ENCODE peak calls at places on chromosomes 6 and 20, in six cellular contexts. G is IMR-90, F is neuronal stem cell, W is mesendoderm, B is H1, V is mesenchymal stem cell. T is an unnamed sample.

GRCh38 chr6:42368156-42368555 is 83.6 kb downstream of the TRERF1 start:
- DNase-seq in G (no peak), F (no peak), W (no peak), B (no peak), V (no peak), T (no peak)

GRCh38 chr20:47208534-47209174 is 147.8 kb downstream of the ZMYND8 start:
- DNase-seq in G (no peak), F (no peak), W (no peak), B (no peak), V (no peak), T (no peak)

GRCh38 chr6:129370268-129370916 is 339.6 kb downstream of the ARHGAP18 start:
- DNase-seq in G (peak), F (peak), W (peak), B (peak), V (peak), T (peak)

GRCh38 chr20:34604980-34605788 is 46.7 kb downstream of the MAP1LC3A start:
- DNase-seq in G (peak), F (no peak), W (no peak), B (no peak), V (no peak), T (no peak)

GRCh38 chr6:34145161-34146020 is 496 bp downstream of the GRM4 start:
- DNase-seq in G (peak), F (peak), W (peak), B (no peak), V (peak), T (no peak)

GRCh38 chr6:42251911-42252637 is 34.4 kb upstream of the MRPS10 start:
- DNase-seq in G (no peak), F (no peak), W (no peak), B (no peak), V (peak), T (no peak)

GRCh38 chr20:57398231-57398821 is 7.1 kb downstream of the RBM38 start:
- DNase-seq in G (no peak), F (no peak), W (no peak), B (no peak), V (no peak), T (no peak)

GRCh38 chr6:97626586-97627441 is 343.8 kb upstream of the MMS22L start:
- DNase-seq in G (peak), F (peak), W (no peak), B (no peak), V (peak), T (no peak)

GRCh38 chr6:159168536-159169192 is 536 bp upstream of the FNDC1 start:
- DNase-seq in G (peak), F (peak), W (peak), B (no peak), V (peak), T (peak)

GRCh38 chr6:20092071-20092566 is 120.2 kb downstream of the MBOAT1 start:
- DNase-seq in G (peak), F (peak), W (peak), B (no peak), V (peak), T (peak)

GRCh38 chr20:17023811-17024210 is 203.0 kb upstream of the PCSK2 start:
- DNase-seq in G (peak), F (peak), W (peak), B (peak), V (peak), T (no peak)

GRCh38 chr6:78397537-78397936 is 469.8 kb upstream of the IRAK1BP1 start:
- DNase-seq in G (no peak), F (no peak), W (no peak), B (no peak), V (no peak), T (peak)

GRCh38 chr6:104789770-104790190 is 69.9 kb downstream of the HACE1 start:
- DNase-seq in G (peak), F (no peak), W (peak), B (no peak), V (peak), T (no peak)

GRCh38 chr20:57801581-57801980 is 91.8 kb upstream of the PMEPA1 start:
- DNase-seq in G (no peak), F (no peak), W (no peak), B (no peak), V (no peak), T (no peak)

GRCh38 chr6:40582892-40583291 is 4.3 kb downstream of the LRFN2 start:
- DNase-seq in G (no peak), F (no peak), W (peak), B (no peak), V (no peak), T (no peak)

GRCh38 chr6:21556968-21557721 is 36.4 kb upstream of the SOX4 start:
- DNase-seq in G (no peak), F (no peak), W (no peak), B (no peak), V (no peak), T (no peak)

GRCh38 chr6:82878812-82879211 is 186.8 kb downstream of the UBE3D start:
- DNase-seq in G (peak), F (no peak), W (no peak), B (no peak), V (no peak), T (no peak)

DNA sequence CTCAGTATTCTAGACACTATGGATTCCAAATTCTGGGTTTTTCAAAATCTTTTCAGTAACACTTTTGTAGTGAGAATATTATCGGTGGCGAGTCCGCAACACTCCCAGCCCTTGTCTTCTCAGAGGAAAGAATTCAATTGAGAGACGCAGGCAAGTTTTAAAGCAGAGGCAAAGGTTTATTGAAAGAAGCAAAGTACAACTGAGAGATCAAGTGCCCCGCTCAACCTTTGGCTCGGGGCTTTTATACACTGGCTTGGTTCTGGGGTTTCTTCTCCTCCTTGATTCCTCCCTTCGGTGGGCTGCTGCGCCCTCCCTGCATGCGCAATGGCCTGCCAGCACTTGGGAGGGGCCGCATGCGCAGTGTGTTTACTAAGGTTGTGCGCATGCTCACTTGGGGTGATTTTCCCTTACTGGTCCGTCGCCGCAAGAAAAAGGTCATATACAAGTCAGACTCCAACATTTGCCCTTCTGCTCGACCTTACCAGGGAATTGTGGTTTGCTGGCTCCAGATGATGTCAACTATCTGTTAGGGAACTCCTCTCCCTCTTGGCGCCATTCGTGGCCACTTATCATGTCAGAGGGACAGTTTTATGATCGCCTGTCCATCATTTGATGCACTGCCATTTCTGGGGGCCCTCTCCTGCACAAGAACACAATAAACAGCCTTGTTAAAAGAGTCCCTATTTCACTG is 3.0 kb upstream of the LBP start:
- DNase-seq in G (peak), F (no peak), W (no peak), B (no peak), V (peak), T (no peak)
- H3K4me2 ChIP-seq in G (peak), F (no peak), W (no peak), B (no peak), V (no peak), T (no peak)

GRCh38 chr6:10300071-10300470 is 114.8 kb downstream of the TFAP2A start:
- DNase-seq in G (no peak), F (no peak), W (no peak), B (no peak), V (no peak), T (no peak)

GRCh38 chr6:10302566-10303235 is 112.2 kb downstream of the TFAP2A start:
- DNase-seq in G (no peak), F (no peak), W (no peak), B (no peak), V (no peak), T (no peak)

GRCh38 chr6:10297825-10298224 is 117.0 kb downstream of the TFAP2A start:
- DNase-seq in G (peak), F (no peak), W (no peak), B (no peak), V (peak), T (no peak)
- H2AK5ac ChIP-seq in G (no peak), F (no peak), W (no peak), B (no peak), V (no peak), T (no peak)

GRCh38 chr6:5260111-5260620 is 584 bp downstream of the LYRM4 start:
- DNase-seq in G (peak), F (no peak), W (peak), B (no peak), V (peak), T (peak)

GRCh38 chr6:5261545-5262109 is 314 bp downstream of the FARS2 start:
- DNase-seq in G (no peak), F (no peak), W (no peak), B (no peak), V (no peak), T (no peak)

GRCh38 chr6:5259428-5259827 is 1.3 kb downstream of the LYRM4 start:
- DNase-seq in G (no peak), F (no peak), W (no peak), B (no peak), V (no peak), T (peak)

GRCh38 chr6:5257400-5257799 is 3.4 kb downstream of the LYRM4 start:
- DNase-seq in G (no peak), F (no peak), W (no peak), B (no peak), V (no peak), T (no peak)

DNA sequence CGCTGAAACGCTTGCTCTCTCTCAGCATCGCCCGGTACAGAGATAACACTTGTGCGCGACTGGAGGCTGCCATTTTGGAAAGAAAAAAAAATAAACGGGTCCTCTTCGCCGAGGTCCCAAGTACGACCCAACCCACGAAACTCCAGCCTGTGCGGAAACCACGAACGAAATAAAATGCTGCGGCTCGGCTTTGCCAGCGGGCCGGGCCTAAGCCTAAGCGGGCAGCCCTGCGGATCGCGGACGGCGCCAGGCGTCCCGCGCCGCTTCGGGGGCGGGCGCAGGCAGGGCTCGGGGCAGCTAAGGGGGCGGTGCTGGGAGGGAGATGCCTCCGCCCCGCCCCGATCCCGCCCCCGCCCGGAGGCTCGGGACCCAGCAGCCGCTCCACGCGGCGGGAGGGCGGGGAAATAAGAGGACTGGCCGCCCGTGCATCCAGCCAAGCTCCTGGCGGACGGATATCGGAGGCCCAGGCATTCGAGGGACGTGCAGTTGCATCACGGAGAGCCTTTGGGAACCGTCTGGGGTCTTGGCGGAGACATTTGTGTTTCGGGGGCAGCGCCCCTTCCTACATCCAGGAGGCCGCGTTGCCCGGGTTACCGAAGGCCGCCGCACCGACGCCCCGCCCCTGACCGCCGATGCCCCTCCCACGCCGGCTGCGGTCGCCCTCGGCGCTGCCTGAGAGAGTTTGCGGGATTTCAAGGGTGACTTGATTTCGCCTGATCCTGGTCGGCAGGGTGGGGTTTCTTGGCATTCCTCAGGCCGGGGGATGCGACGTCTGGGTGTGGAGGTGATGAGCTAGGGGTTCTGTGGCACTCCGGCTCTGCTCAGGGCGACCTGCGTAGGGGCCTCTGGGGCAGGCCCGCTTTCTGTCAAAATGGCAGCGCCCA is at the start of the genes FARS2 and LYRM4:
- DNase-seq in G (peak), F (peak), W (peak), B (peak), V (peak), T (peak)
- H3K18ac ChIP-seq in G (peak), F (peak), W (peak), B (peak), V (peak), T (peak)

DNA sequence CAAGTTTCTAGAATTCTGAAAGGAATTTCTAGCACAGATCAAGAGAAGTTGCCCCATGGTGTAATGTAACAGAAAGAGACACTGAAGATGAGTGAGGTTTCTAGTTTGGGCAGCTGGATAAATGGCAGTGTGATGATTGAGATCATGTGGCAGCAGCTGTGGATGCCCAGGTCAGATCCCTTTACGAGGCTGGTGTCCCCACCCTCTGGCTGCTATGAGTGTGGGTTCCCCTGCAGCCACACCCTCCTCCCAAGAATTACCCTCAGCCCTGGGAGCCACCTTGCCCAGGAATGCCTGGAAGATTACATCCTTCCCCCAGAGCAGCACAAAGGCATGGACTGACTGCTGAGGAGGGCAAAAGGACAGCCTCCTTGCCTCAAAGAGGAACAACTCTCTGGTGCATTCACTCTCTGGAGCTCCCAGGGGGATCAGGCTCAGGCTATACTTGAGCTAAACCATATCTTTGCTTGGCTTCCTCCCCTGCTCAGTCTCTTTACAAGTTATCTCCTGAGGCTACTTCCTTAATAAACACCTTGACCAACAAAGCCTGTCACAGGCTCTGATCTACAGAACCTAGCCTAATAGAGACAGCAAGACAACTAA is 15.0 kb upstream of the PKHD1 start:
- DNase-seq in G (no peak), F (no peak), W (peak), B (no peak), V (no peak), T (no peak)
- H3K4me2 ChIP-seq in G (no peak), F (no peak), W (no peak), B (no peak), V (no peak), T (no peak)